ENCODE peak calls at places on chromosomes 4 and X, in six cellular contexts. N is BJ; O is heart left ventricle; T is endothelial cell of umbilical vein; P is hepatocyte; F is CD8-positive, alpha-beta memory T cell. C is an unnamed sample.

GRCh38 chr4:24720979-24721378 is 74.4 kb upstream of the SOD3 start:
- DNase-seq in P (no peak), O (no peak), F (no peak), N (no peak), T (no peak), C (no peak)

GRCh38 chrX:81564851-81565250 is 362.9 kb downstream of the SH3BGRL start:
- DNase-seq in T (no peak), P (no peak), F (no peak), N (no peak), O (no peak), C (no peak)

GRCh38 chr4:147787204-147787603 is 55.3 kb downstream of the ARHGAP10 start:
- DNase-seq in O (peak; percentile 32), P (no peak), N (no peak), F (no peak), T (no peak), C (peak; percentile 81)

GRCh38 chr4:56958111-56958517 is 19.3 kb downstream of the NOA1 start:
- DNase-seq in N (peak; percentile 68), T (peak; percentile 97), P (peak; percentile 53), F (no peak), O (peak; percentile 92), C (peak; percentile 99)

GRCh38 chr4:134624365-134624764 is 422.8 kb upstream of the PABPC4L start:
- DNase-seq in P (no peak), O (no peak), N (no peak), T (peak; percentile 5), F (no peak), C (no peak)

GRCh38 chr4:175784986-175785525 is 27.0 kb downstream of the GPM6A start:
- DNase-seq in T (no peak), F (no peak), N (no peak), O (no peak), P (no peak), C (no peak)

GRCh38 chrX:143580266-143580665 is 55.6 kb downstream of the SLITRK4 start:
- DNase-seq in N (no peak), O (no peak), P (peak; percentile 29), T (no peak), F (no peak), C (no peak)

GRCh38 chr4:187268940-187269339 is 545.3 kb upstream of the FAT1 start:
- DNase-seq in O (no peak), F (no peak), N (peak; percentile 30), T (no peak), P (peak; percentile 27), C (peak; percentile 5)

GRCh38 chrX:20237864-20238263 is 28.8 kb downstream of the RPS6KA3 start:
- DNase-seq in P (no peak), O (no peak), T (no peak), N (no peak), F (no peak), C (peak; percentile 9)

GRCh38 chr4:173522160-173522873 is 7.7 kb downstream of the HAND2 start:
- DNase-seq in N (peak; percentile 47), F (no peak), T (peak; percentile 29), P (peak; percentile 93), O (peak; percentile 94), C (peak; percentile 54)

GRCh38 chr4:81040175-81040659 is 9.7 kb downstream of the BMP3 start:
- DNase-seq in T (peak; percentile 12), N (no peak), F (no peak), P (peak; percentile 49), O (no peak), C (peak; percentile 60)

GRCh38 chr4:3074846-3075651 is 568 bp downstream of the HTT start:
- DNase-seq in N (no peak), F (peak; percentile 62), T (peak; percentile 85), P (peak; percentile 89), O (peak; percentile 58), C (peak; percentile 55)

GRCh38 chr4:81152839-81153713 is 61.9 kb downstream of the PRKG2 start:
- DNase-seq in P (no peak), F (no peak), O (no peak), T (no peak), N (no peak), C (no peak)

DNA sequence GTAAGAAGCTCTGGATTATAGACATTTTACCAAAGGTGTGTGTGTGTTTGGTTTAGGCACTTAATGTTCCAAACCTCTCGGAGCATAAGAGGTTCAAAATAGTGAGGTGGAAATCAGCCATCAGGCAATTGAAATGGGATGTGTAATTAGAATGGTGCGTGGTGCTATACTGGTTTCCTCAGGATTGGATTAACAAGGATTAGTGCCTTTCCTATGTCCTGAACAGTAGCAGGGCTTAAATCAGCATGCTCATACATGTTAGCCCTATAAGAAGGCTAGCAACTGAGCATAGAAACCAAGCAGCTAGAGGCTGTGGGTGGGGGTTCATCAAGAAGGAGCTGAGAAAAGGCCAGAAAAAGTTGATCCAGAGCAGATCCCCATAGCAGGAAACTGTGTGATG is 256.8 kb upstream of the CXXC4 start:
- DNase-seq in O (no peak), T (no peak), P (no peak), N (no peak), F (no peak), C (no peak)
- H3K4me3 ChIP-seq in O (no peak overlapping the region), T (no peak overlapping the region), P (no peak overlapping the region), N (no peak overlapping the region), F (no peak overlapping the region), C (no peak overlapping the region)

GRCh38 chrX:103792916-103793540 is 16.4 kb downstream of the PLP1 start:
- DNase-seq in T (no peak), P (no peak), F (no peak), O (no peak), N (peak; percentile 25), C (peak; percentile 69)

GRCh38 chrX:103791826-103792458 is 15.3 kb downstream of the PLP1 start:
- DNase-seq in F (no peak), T (peak; percentile 3), O (no peak), P (no peak), N (no peak), C (peak; percentile 49)

GRCh38 chrX:103791233-103791632 is 14.6 kb downstream of the PLP1 start:
- DNase-seq in N (no peak), O (no peak), F (no peak), P (no peak), T (no peak), C (peak; percentile 41)

GRCh38 chrX:103794117-103794516 is 17.5 kb downstream of the PLP1 start:
- DNase-seq in F (no peak), T (no peak), O (no peak), P (no peak), N (no peak), C (no peak)

DNA sequence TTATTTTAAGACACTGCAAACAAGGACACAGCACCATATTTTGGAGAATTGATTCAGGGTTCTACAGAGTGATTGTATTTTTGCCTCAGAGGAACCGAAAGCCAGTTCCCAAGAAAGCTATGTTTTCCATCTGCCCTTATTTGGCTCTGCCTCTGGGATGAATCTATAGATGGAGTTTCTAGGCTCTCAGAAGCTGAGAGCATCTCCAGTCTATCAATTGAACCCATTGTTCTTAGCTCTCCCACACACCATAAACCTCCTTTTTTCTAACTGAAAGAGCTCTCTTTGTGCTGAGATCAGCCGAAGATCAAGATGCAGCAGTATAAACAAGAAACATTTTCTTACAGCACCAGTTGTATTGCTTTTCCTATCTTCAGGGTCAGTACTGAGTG is 16.9 kb downstream of the PLP1 start:
- DNase-seq in P (no peak), O (no peak), N (no peak), F (no peak), T (no peak), C (no peak)
- H3K4me3 ChIP-seq in P (no peak overlapping the region), O (no peak overlapping the region), N (peak overlapping the region; percentile 16), F (no peak overlapping the region), T (no peak overlapping the region), C (no peak overlapping the region)

GRCh38 chr4:31983677-31984076 is 1263.5 kb downstream of the PCDH7 start:
- DNase-seq in F (no peak), T (no peak), O (no peak), N (no peak), P (no peak), C (no peak)
- H3K4me3 ChIP-seq in F (no peak overlapping the region), T (no peak overlapping the region), O (no peak overlapping the region), N (no peak overlapping the region), P (no peak overlapping the region), C (no peak overlapping the region)

GRCh38 chr4:124711469-124712416 is 789 bp downstream of the ANKRD50 start:
- DNase-seq in T (peak; percentile 77), O (peak; percentile 52), F (peak; percentile 40), N (peak; percentile 11), P (peak; percentile 83), C (peak; percentile 90)

GRCh38 chr4:124710253-124710849 is 2.2 kb downstream of the ANKRD50 start:
- DNase-seq in O (no peak), P (no peak), N (no peak), F (no peak), T (peak; percentile 53), C (peak; percentile 32)

GRCh38 chr4:124708517-124709300 is 3.8 kb downstream of the ANKRD50 start:
- DNase-seq in T (peak; percentile 58), O (no peak), N (no peak), P (no peak), F (no peak), C (peak; percentile 59)

GRCh38 chr4:124712417-124713212 is at the start of gene ANKRD50:
- DNase-seq in N (peak; percentile 62), F (peak; percentile 53), P (peak; percentile 97), O (peak; percentile 95), T (peak; percentile 96), C (peak; percentile 97)

DNA sequence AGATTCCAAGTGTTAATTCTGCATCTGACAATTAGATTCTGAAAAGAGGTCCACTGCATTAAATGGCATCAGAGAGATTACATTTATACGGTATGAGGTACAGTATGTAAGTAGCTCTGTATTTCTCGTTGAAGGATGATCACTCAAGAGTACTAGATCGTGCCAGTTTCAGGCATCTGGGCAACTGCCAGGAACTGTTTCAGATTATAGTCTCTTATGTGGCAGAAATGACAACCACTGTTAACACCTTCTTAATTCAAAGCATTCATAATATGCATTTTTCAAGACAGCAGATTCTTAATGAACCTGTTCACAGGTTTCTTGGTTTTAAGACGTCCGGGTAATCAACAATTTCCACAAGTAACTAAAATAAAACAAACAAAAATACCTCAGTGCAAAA is 1.6 kb downstream of the ANKRD50 start:
- DNase-seq in F (no peak), T (peak; percentile 50), N (no peak), P (peak; percentile 11), O (peak; percentile 22), C (peak; percentile 28)
- H3K4me3 ChIP-seq in F (no peak overlapping the region), T (peak overlapping the region; percentile 62), N (peak overlapping the region; percentile 80), P (peak overlapping the region; percentile 83), O (peak overlapping the region; percentile 91), C (peak overlapping the region; percentile 87)

GRCh38 chr4:22515145-22515887 is 550 bp downstream of the ADGRA3 start:
- DNase-seq in P (peak; percentile 89), O (peak; percentile 75), F (no peak), T (peak; percentile 77), N (no peak), C (peak; percentile 72)
- H3K4me3 ChIP-seq in P (peak overlapping the region; percentile 60), O (peak overlapping the region; percentile 73), F (peak overlapping the region; percentile 60), T (peak overlapping the region; percentile 68), N (peak overlapping the region; percentile 70), C (peak overlapping the region; percentile 73)